ENCODE peak calls at places on chromosome 16, in seven cellular contexts. E, M, V, Q, Y, F and N are unnamed samples.

GRCh38 chr16:619476-620100 is 11.2 kb upstream of the WFIKKN1 start:
- DNase-seq in M (no peak), E (no peak), Q (no peak), F (no peak), V (no peak), Y (no peak), N (no peak)

GRCh38 chr16:84281077-84281476 is 13.6 kb upstream of the WFDC1 start:
- DNase-seq in M (no peak), E (no peak), V (no peak), Y (peak; percentile 57), F (no peak), Q (no peak), N (no peak)

GRCh38 chr16:71474864-71475263 is 12.8 kb upstream of the ZNF23 start:
- DNase-seq in Y (no peak), M (no peak), Q (peak; percentile 84), V (peak; percentile 86), F (no peak), E (peak; percentile 96), N (no peak)

GRCh38 chr16:24685539-24686432 is 43.7 kb upstream of the TNRC6A start:
- DNase-seq in F (no peak), V (peak; percentile 87), M (peak; percentile 79), E (peak; percentile 99), Q (peak; percentile 43), Y (peak; percentile 79), N (peak; percentile 88)

GRCh38 chr16:3045758-3046505 is 429 bp upstream of the MMP25 start:
- DNase-seq in F (peak; percentile 46), V (no peak), Q (no peak), E (no peak), M (no peak), Y (no peak), N (no peak)

GRCh38 chr16:88619859-88620655 is 18.3 kb upstream of the IL17C start:
- DNase-seq in F (no peak), V (peak; percentile 17), E (peak; percentile 74), Q (no peak), Y (no peak), M (no peak), N (peak; percentile 98)

GRCh38 chr16:57071840-57072541 is 20.4 kb upstream of the CPNE2 start:
- DNase-seq in Y (peak; percentile 44), E (peak; percentile 51), V (peak; percentile 56), M (no peak), F (no peak), Q (peak; percentile 36), N (no peak)

GRCh38 chr16:78915916-78916315 is 684.6 kb downstream of the MAF start:
- DNase-seq in V (no peak), Y (no peak), F (no peak), M (no peak), Q (no peak), E (no peak), N (no peak)

GRCh38 chr16:57604177-57604576 is 24.3 kb upstream of the ADGRG1 start:
- DNase-seq in Y (no peak), M (no peak), F (no peak), E (no peak), V (no peak), Q (no peak), N (no peak)

GRCh38 chr16:65005696-65006095 is 116.2 kb downstream of the CDH11 start:
- DNase-seq in E (peak; percentile 71), Y (no peak), V (no peak), M (no peak), F (no peak), Q (no peak), N (no peak)

GRCh38 chr16:9159839-9160550 is 68.6 kb downstream of the HAPSTR1 start:
- DNase-seq in Y (peak; percentile 83), V (peak; percentile 59), E (peak; percentile 62), M (peak; percentile 65), F (peak; percentile 28), Q (peak; percentile 23), N (peak; percentile 45)

GRCh38 chr16:20307791-20308190 is 19.5 kb downstream of the GP2 start:
- DNase-seq in F (no peak), E (no peak), M (peak; percentile 71), Q (no peak), Y (no peak), V (no peak), N (no peak)

GRCh38 chr16:11112723-11113348 is 143.2 kb downstream of the SOCS1 start:
- DNase-seq in Q (no peak), M (peak; percentile 41), F (no peak), Y (no peak), E (no peak), V (no peak), N (no peak)

GRCh38 chr16:85626191-85626951 is 13.2 kb downstream of the GSE1 start:
- DNase-seq in Q (no peak), F (no peak), E (no peak), M (no peak), V (no peak), Y (no peak), N (no peak)

GRCh38 chr16:85398688-85399582 is 214.2 kb upstream of the GSE1 start:
- DNase-seq in E (no peak), F (no peak), M (no peak), Q (no peak), V (no peak), Y (no peak), N (no peak)

GRCh38 chr16:67537270-67537635 is 8.6 kb downstream of the RIPOR1 start:
- DNase-seq in F (no peak), V (no peak), Y (no peak), E (peak; percentile 47), Q (no peak), M (peak; percentile 65), N (no peak)

GRCh38 chr16:78235168-78235800 is 135.8 kb downstream of the WWOX start:
- DNase-seq in E (peak; percentile 32), M (peak; percentile 59), V (peak; percentile 70), Q (peak; percentile 57), Y (peak; percentile 68), F (peak; percentile 54), N (peak; percentile 69)

GRCh38 chr16:14399397-14400284 is 230.4 kb downstream of the PARN start:
- DNase-seq in Q (peak; percentile 58), Y (peak; percentile 92), M (peak; percentile 57), E (peak; percentile 86), V (peak; percentile 87), F (no peak), N (peak; percentile 21)

GRCh38 chr16:3665508-3665907 is 11.0 kb downstream of the DNASE1 start:
- DNase-seq in M (no peak), Q (no peak), V (no peak), Y (no peak), E (no peak), F (no peak), N (no peak)